ENCODE peak calls at places on chromosomes 13 and 19, in ten cellular contexts. One of them, this sample, is unnamed.

GRCh38 chr13:113557013-113557412 is 27.5 kb upstream of the TFDP1 start:
- DNase-seq in C1 segment of cervical spinal cord: no peak
- DNase-seq in tibial nerve: no peak
- DNase-seq in nephron progenitor cell: no peak
- DNase-seq in MCF 10A: no peak
- DNase-seq in activated naive CD4-positive, alpha-beta T cell treated with anti-CD3 and anti-CD28 coated beads, Interleukin-2, amount 50 U/mL, for 72 hours: peak; percentile 28
- DNase-seq in RWPE2: no peak
- DNase-seq in GM12891: no peak
- DNase-seq in amniotic epithelial cell: no peak
- DNase-seq in anterior cingulate cortex: no peak
- DNase-seq in this sample: peak; percentile 39

GRCh38 chr13:23391752-23392151 is 41.8 kb downstream of the SACS start:
- DNase-seq in C1 segment of cervical spinal cord: no peak
- DNase-seq in tibial nerve: no peak
- DNase-seq in nephron progenitor cell: no peak
- DNase-seq in MCF 10A: no peak
- DNase-seq in activated naive CD4-positive, alpha-beta T cell treated with anti-CD3 and anti-CD28 coated beads, Interleukin-2, amount 50 U/mL, for 72 hours: no peak
- DNase-seq in RWPE2: no peak
- DNase-seq in GM12891: no peak
- DNase-seq in amniotic epithelial cell: peak; percentile 31
- DNase-seq in anterior cingulate cortex: no peak
- DNase-seq in this sample: no peak

GRCh38 chr13:93534181-93534700 is 307.6 kb downstream of the GPC6 start:
- DNase-seq in C1 segment of cervical spinal cord: no peak
- DNase-seq in tibial nerve: no peak
- DNase-seq in nephron progenitor cell: no peak
- DNase-seq in MCF 10A: no peak
- DNase-seq in activated naive CD4-positive, alpha-beta T cell treated with anti-CD3 and anti-CD28 coated beads, Interleukin-2, amount 50 U/mL, for 72 hours: no peak
- DNase-seq in RWPE2: no peak
- DNase-seq in GM12891: no peak
- DNase-seq in amniotic epithelial cell: no peak
- DNase-seq in anterior cingulate cortex: no peak
- DNase-seq in this sample: no peak

GRCh38 chr13:44230736-44231135 is 142.9 kb upstream of the SERP2 start:
- DNase-seq in C1 segment of cervical spinal cord: no peak
- DNase-seq in tibial nerve: no peak
- DNase-seq in nephron progenitor cell: no peak
- DNase-seq in MCF 10A: no peak
- DNase-seq in activated naive CD4-positive, alpha-beta T cell treated with anti-CD3 and anti-CD28 coated beads, Interleukin-2, amount 50 U/mL, for 72 hours: no peak
- DNase-seq in RWPE2: no peak
- DNase-seq in GM12891: no peak
- DNase-seq in amniotic epithelial cell: no peak
- DNase-seq in anterior cingulate cortex: no peak
- DNase-seq in this sample: no peak

GRCh38 chr19:16394681-16395375 is 70.2 kb downstream of the KLF2 start:
- DNase-seq in C1 segment of cervical spinal cord: no peak
- DNase-seq in tibial nerve: no peak
- DNase-seq in nephron progenitor cell: no peak
- DNase-seq in MCF 10A: no peak
- DNase-seq in activated naive CD4-positive, alpha-beta T cell treated with anti-CD3 and anti-CD28 coated beads, Interleukin-2, amount 50 U/mL, for 72 hours: no peak
- DNase-seq in RWPE2: no peak
- DNase-seq in GM12891: no peak
- DNase-seq in amniotic epithelial cell: peak; percentile 80
- DNase-seq in anterior cingulate cortex: no peak
- DNase-seq in this sample: no peak

GRCh38 chr19:5914946-5915781 is 1.1 kb downstream of the CAPS start:
- DNase-seq in C1 segment of cervical spinal cord: no peak
- DNase-seq in tibial nerve: no peak
- DNase-seq in nephron progenitor cell: no peak
- DNase-seq in MCF 10A: no peak
- DNase-seq in activated naive CD4-positive, alpha-beta T cell treated with anti-CD3 and anti-CD28 coated beads, Interleukin-2, amount 50 U/mL, for 72 hours: no peak
- DNase-seq in RWPE2: no peak
- DNase-seq in GM12891: no peak
- DNase-seq in amniotic epithelial cell: no peak
- DNase-seq in anterior cingulate cortex: no peak
- DNase-seq in this sample: no peak

GRCh38 chr13:49630580-49630979 is 2.3 kb downstream of the ARL11 start:
- DNase-seq in C1 segment of cervical spinal cord: no peak
- DNase-seq in tibial nerve: no peak
- DNase-seq in nephron progenitor cell: no peak
- DNase-seq in MCF 10A: no peak
- DNase-seq in activated naive CD4-positive, alpha-beta T cell treated with anti-CD3 and anti-CD28 coated beads, Interleukin-2, amount 50 U/mL, for 72 hours: no peak
- DNase-seq in RWPE2: no peak
- DNase-seq in GM12891: no peak
- DNase-seq in amniotic epithelial cell: no peak
- DNase-seq in anterior cingulate cortex: no peak
- DNase-seq in this sample: no peak

GRCh38 chr19:53537523-53538377 is at the start of gene ZNF331:
- DNase-seq in C1 segment of cervical spinal cord: peak; percentile 52
- DNase-seq in tibial nerve: peak; percentile 68
- DNase-seq in nephron progenitor cell: peak; percentile 75
- DNase-seq in MCF 10A: peak; percentile 52
- DNase-seq in activated naive CD4-positive, alpha-beta T cell treated with anti-CD3 and anti-CD28 coated beads, Interleukin-2, amount 50 U/mL, for 72 hours: peak; percentile 92
- DNase-seq in RWPE2: peak; percentile 74
- DNase-seq in GM12891: peak; percentile 67
- DNase-seq in amniotic epithelial cell: peak; percentile 54
- DNase-seq in anterior cingulate cortex: peak; percentile 60
- DNase-seq in this sample: peak; percentile 79

GRCh38 chr19:13639342-13639929 is 124.9 kb upstream of the MRI1 start:
- DNase-seq in C1 segment of cervical spinal cord: no peak
- DNase-seq in tibial nerve: no peak
- DNase-seq in nephron progenitor cell: no peak
- DNase-seq in MCF 10A: no peak
- DNase-seq in activated naive CD4-positive, alpha-beta T cell treated with anti-CD3 and anti-CD28 coated beads, Interleukin-2, amount 50 U/mL, for 72 hours: no peak
- DNase-seq in RWPE2: no peak
- DNase-seq in GM12891: no peak
- DNase-seq in amniotic epithelial cell: no peak
- DNase-seq in anterior cingulate cortex: no peak
- DNase-seq in this sample: no peak

This sample was measured in stimulated activated effector memory CD8-positive, alpha-beta T cell treated with anti-CD3 and anti-CD28 coated beads, Interleukin-12 subunit alpha, Interleukin-12 subunit beta, amount 100 ng/mL, for 72 hours.